ENCODE peak calls at places on chromosomes 4 and X, in six cellular contexts. F is stimulated activated CD4-positive, alpha-beta T cell treated with anti-CD3 and anti-CD28 coated beads, Interleukin-12 subunit alpha, Interleukin-12 subunit beta, amount 100 ng/mL, for 4 hours; K is Calu3; C is cardiac fibroblast; H is AG10803; T is renal cortical epithelial cell. Z is an unnamed sample.
A peak's percentile ranks its signal among the peaks of the same experiment; 100 is the strongest.

GRCh38 chr4:118905546-118905945 is 16.9 kb downstream of the SYNPO2 start:
- DNase-seq in F (no peak), K (no peak), C (peak; percentile 43), H (no peak), T (no peak), Z (peak; percentile 8)

GRCh38 chr4:123312951-123313592 is 83.5 kb upstream of the SPRY1 start:
- DNase-seq in F (no peak), K (no peak), C (no peak), H (no peak), T (no peak), Z (no peak)

GRCh38 chrX:1093112-1093511 is 119.3 kb downstream of the CRLF2 start:
- DNase-seq in F (peak; percentile 21), K (no peak), C (no peak), H (no peak), T (no peak), Z (no peak)

GRCh38 chrX:52839137-52839536 is 28.1 kb downstream of the XAGE5 start:
- DNase-seq in F (no peak), K (no peak), C (no peak), H (no peak), T (peak; percentile 0), Z (no peak)

GRCh38 chr4:59920414-59920813 is 1279.7 kb upstream of the ADGRL3 start:
- DNase-seq in F (no peak), K (no peak), C (no peak), H (no peak), T (no peak), Z (no peak)

GRCh38 chr4:102493794-102494193 is 7.4 kb upstream of the NFKB1 start:
- DNase-seq in F (no peak), K (no peak), C (no peak), H (no peak), T (peak; percentile 37), Z (no peak)

GRCh38 chrX:151098996-151099395 is 77.4 kb upstream of the GPR50 start:
- DNase-seq in F (no peak), K (no peak), C (no peak), H (no peak), T (no peak), Z (no peak)

GRCh38 chr4:24428850-24429249 is 155.5 kb downstream of the DHX15 start:
- DNase-seq in F (no peak), K (no peak), C (no peak), H (no peak), T (no peak), Z (no peak)

GRCh38 chrX:151151668-151152267 is 24.6 kb upstream of the GPR50 start:
- DNase-seq in F (peak; percentile 4), K (peak; percentile 17), C (peak; percentile 57), H (peak; percentile 50), T (peak; percentile 19), Z (peak; percentile 22)

GRCh38 chrX:118216488-118216887 is 99.9 kb upstream of the KLHL13 start:
- DNase-seq in F (no peak), K (no peak), C (no peak), H (no peak), T (no peak), Z (no peak)

Z was measured in hepatic stellate cell.